ENCODE peak calls at places on chromosomes 6 and 20, in seven cellular contexts. U, F, V, O, W, Y and H are unnamed samples.

GRCh38 chr6:42047220-42047590 is 3.1 kb upstream of the TAF8 start:
- DNase-seq in U (no peak), F (no peak), V (no peak), O (no peak), W (no peak), Y (no peak), H (no peak)

GRCh38 chr20:61457725-61458124 is 205.7 kb downstream of the CDH4 start:
- DNase-seq in U (no peak), F (no peak), V (no peak), O (no peak), W (no peak), Y (no peak), H (no peak)

GRCh38 chr6:27495386-27496135 is 22.7 kb upstream of the ZNF184 start:
- DNase-seq in U (no peak), F (no peak), V (no peak), O (peak; percentile 68), W (no peak), Y (peak; percentile 84), H (no peak)

GRCh38 chr20:63529180-63529860 is 7.9 kb downstream of the PTK6 start:
- DNase-seq in U (peak; percentile 81), F (no peak), V (no peak), O (no peak), W (no peak), Y (peak; percentile 49), H (no peak)

GRCh38 chr20:58956078-58956477 is 25.0 kb upstream of the NELFCD start:
- DNase-seq in U (no peak), F (no peak), V (no peak), O (no peak), W (no peak), Y (no peak), H (no peak)

GRCh38 chr6:14655990-14656640 is 538.5 kb downstream of the CD83 start:
- DNase-seq in U (no peak), F (no peak), V (no peak), O (no peak), W (no peak), Y (no peak), H (no peak)

GRCh38 chr6:12029979-12030737 is 18.0 kb downstream of the HIVEP1 start:
- DNase-seq in U (no peak), F (no peak), V (no peak), O (no peak), W (no peak), Y (no peak), H (no peak)

GRCh38 chr20:15930324-15931305 is 642.6 kb downstream of the KIF16B start:
- DNase-seq in U (no peak), F (peak; percentile 38), V (no peak), O (peak; percentile 46), W (peak; percentile 15), Y (no peak), H (no peak)

GRCh38 chr6:11258260-11259237 is 26.1 kb upstream of the NEDD9 start:
- DNase-seq in U (no peak), F (no peak), V (no peak), O (no peak), W (no peak), Y (peak; percentile 61), H (peak; percentile 38)

GRCh38 chr6:104539173-104539572 is 320.5 kb downstream of the HACE1 start:
- DNase-seq in U (no peak), F (no peak), V (no peak), O (no peak), W (no peak), Y (no peak), H (no peak)